ENCODE peak calls at places on chromosomes 13 and 19, in seven cellular contexts. X, T, G, L, W, U and H are unnamed samples.

GRCh38 chr13:94480672-94481145 is 1.2 kb upstream of the DCT start:
- DNase-seq in X (no peak), G (no peak), T (no peak), U (peak), L (peak), W (no peak), H (peak)

GRCh38 chr19:44643605-44644390 is at the start of gene PVR:
- DNase-seq in L (peak), T (peak), W (peak), G (peak), U (peak), X (no peak), H (peak)

GRCh38 chr19:42323852-42324654 is 1.4 kb upstream of the MEGF8 start:
- DNase-seq in U (no peak), G (no peak), L (peak), T (no peak), X (no peak), W (peak), H (no peak)

GRCh38 chr19:9914315-9915207 is 21.8 kb downstream of the OLFM2 start:
- DNase-seq in W (peak), L (peak), T (peak), X (no peak), U (peak), G (peak), H (peak)

GRCh38 chr13:24187185-24187584 is 26.7 kb downstream of the SPATA13 start:
- DNase-seq in T (no peak), G (no peak), U (peak), W (no peak), L (peak), X (no peak), H (no peak)

GRCh38 chr13:86085890-86086289 is 286.7 kb upstream of the SLITRK6 start:
- DNase-seq in X (no peak), L (no peak), G (no peak), T (no peak), W (no peak), U (no peak), H (no peak)

GRCh38 chr13:99199541-99200432 is 867 bp upstream of the UBAC2 start:
- DNase-seq in W (no peak), G (peak), X (no peak), L (no peak), U (no peak), T (no peak), H (no peak)

GRCh38 chr19:6588508-6589345 is 2.2 kb downstream of the CD70 start:
- DNase-seq in W (no peak), L (no peak), X (no peak), G (no peak), U (no peak), T (peak), H (no peak)

GRCh38 chr13:88979465-88980180 is 1308.5 kb downstream of the SLITRK5 start:
- DNase-seq in L (no peak), W (no peak), X (no peak), T (peak), U (no peak), G (no peak), H (no peak)

GRCh38 chr19:42226886-42227285 is 6.8 kb downstream of the ZNF526 start:
- DNase-seq in W (no peak), U (peak), L (peak), T (no peak), X (no peak), G (no peak), H (no peak)

GRCh38 chr13:113562866-113563265 is 21.7 kb upstream of the TFDP1 start:
- DNase-seq in W (no peak), G (no peak), L (no peak), X (no peak), T (no peak), U (no peak), H (no peak)

GRCh38 chr13:106426909-106427308 is 108.6 kb downstream of the EFNB2 start:
- DNase-seq in L (no peak), G (no peak), U (no peak), W (no peak), T (no peak), X (no peak), H (no peak)

GRCh38 chr13:113002206-113002821 is 33.3 kb downstream of the MCF2L start:
- DNase-seq in L (no peak), G (no peak), X (no peak), W (no peak), T (no peak), U (no peak), H (peak)

GRCh38 chr13:106275441-106276032 is 259.9 kb downstream of the EFNB2 start:
- DNase-seq in X (no peak), W (no peak), L (no peak), U (no peak), T (no peak), G (no peak), H (no peak)

GRCh38 chr13:43127103-43127817 is 103.9 kb downstream of the DNAJC15 start:
- DNase-seq in X (no peak), G (no peak), W (no peak), T (no peak), U (no peak), L (no peak), H (peak)